ENCODE peak calls at places on chromosomes 7 and 10, in six cellular contexts. J is fibroblast of lung, M is cardiac muscle cell, X is tibial nerve, B is hepatocyte, Q is aorta. L is an unnamed sample. For H3K4me1 and H3K9me3, the result is how much of the 10 kb centered on the place peaks cover.

GRCh38 chr10:77877461-77878344 is 48.9 kb downstream of the DLG5 start:
- DNase-seq in J (peak), M (peak), X (no peak), B (peak), Q (peak), L (peak)

GRCh38 chr7:142120474-142121000 is 9.0 kb downstream of the MGAM2 start:
- DNase-seq in J (no peak), M (no peak), X (no peak), B (peak), Q (no peak), L (no peak)

GRCh38 chr7:22154130-22154529 is 202.8 kb downstream of the RAPGEF5 start:
- DNase-seq in J (peak), M (no peak), X (no peak), B (no peak), Q (no peak), L (no peak)

GRCh38 chr10:101780818-101781654 is 2.2 kb downstream of the NPM3 start:
- DNase-seq in J (peak), M (peak), X (no peak), B (peak), Q (peak), L (peak)

GRCh38 chr10:125679436-125679835 is 3.5 kb downstream of the TEX36 start:
- DNase-seq in J (no peak), M (no peak), X (no peak), B (no peak), Q (no peak), L (no peak)

GRCh38 chr7:73342645-73343044 is 14.7 kb downstream of the FKBP6 start:
- DNase-seq in J (peak), M (peak), X (peak), B (peak), Q (no peak), L (peak)

GRCh38 chr10:117596666-117597065 is 54.1 kb downstream of the EMX2 start:
- DNase-seq in J (no peak), M (no peak), X (no peak), B (peak), Q (no peak), L (no peak)

GRCh38 chr10:131636841-131637724 is 263.7 kb upstream of the PPP2R2D start:
- DNase-seq in J (no peak), M (no peak), X (no peak), B (no peak), Q (no peak), L (no peak)

GRCh38 chr7:30201161-30201666 is 66.4 kb downstream of the MTURN start:
- DNase-seq in J (no peak), M (no peak), X (no peak), B (no peak), Q (no peak), L (no peak)

GRCh38 chr7:145219461-145219860 is 383.6 kb upstream of the TPK1 start:
- DNase-seq in J (peak), M (no peak), X (no peak), B (no peak), Q (no peak), L (no peak)

GRCh38 chr10:28663576-28664368 is 13.5 kb upstream of the BAMBI start:
- DNase-seq in J (peak), M (peak), X (peak), B (peak), Q (peak), L (peak)

GRCh38 chr7:157474685-157475084 is 137.9 kb downstream of the DNAJB6 start:
- DNase-seq in J (no peak), M (no peak), X (no peak), B (no peak), Q (no peak), L (peak)

GRCh38 chr10:7484456-7485266 is 73.8 kb upstream of the SFMBT2 start:
- DNase-seq in J (no peak), M (no peak), X (no peak), B (no peak), Q (no peak), L (no peak)

GRCh38 chr10:50322075-50322474 is 70.8 kb upstream of the ASAH2 start:
- DNase-seq in J (peak), M (no peak), X (no peak), B (no peak), Q (no peak), L (peak)

DNA sequence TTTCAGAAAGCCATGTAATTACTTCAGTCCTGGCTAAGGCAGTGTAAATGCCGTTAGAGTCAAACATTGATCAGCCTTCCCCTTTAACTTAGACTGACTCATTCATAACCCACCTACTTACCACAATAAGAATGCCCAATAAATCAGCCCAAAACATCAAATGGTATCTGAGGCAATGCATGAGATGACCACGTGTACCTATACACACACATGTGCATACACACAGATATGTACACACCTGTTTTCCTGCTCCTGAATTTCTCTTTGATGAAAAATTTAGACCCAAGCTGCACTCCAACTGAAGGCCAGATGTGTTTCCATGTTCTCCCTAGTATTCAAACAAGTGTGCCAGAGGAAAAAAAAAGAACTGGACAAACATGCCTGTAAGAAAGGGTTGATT is 30.3 kb upstream of the PDE1C start:
- DNase-seq in J (no peak), M (no peak), X (no peak), B (no peak), Q (no peak), L (no peak)
- H3K4me3 ChIP-seq in J (no peak), M (no peak), X (no peak), B (no peak), Q (no peak), L (no peak)

GRCh38 chr10:17643755-17644484 is at the start of gene STAM:
- DNase-seq in J (peak), M (peak), X (peak), B (peak), Q (peak), L (peak)

GRCh38 chr10:17647316-17647715 is 3.4 kb downstream of the STAM start:
- DNase-seq in J (no peak), M (no peak), X (no peak), B (no peak), Q (peak), L (no peak)

GRCh38 chr10:17643339-17643754 is 604 bp upstream of the STAM start:
- DNase-seq in J (no peak), M (peak), X (no peak), B (peak), Q (peak), L (no peak)

GRCh38 chr10:17644485-17644964 is 574 bp downstream of the STAM start:
- DNase-seq in J (peak), M (no peak), X (no peak), B (peak), Q (no peak), L (no peak)

DNA sequence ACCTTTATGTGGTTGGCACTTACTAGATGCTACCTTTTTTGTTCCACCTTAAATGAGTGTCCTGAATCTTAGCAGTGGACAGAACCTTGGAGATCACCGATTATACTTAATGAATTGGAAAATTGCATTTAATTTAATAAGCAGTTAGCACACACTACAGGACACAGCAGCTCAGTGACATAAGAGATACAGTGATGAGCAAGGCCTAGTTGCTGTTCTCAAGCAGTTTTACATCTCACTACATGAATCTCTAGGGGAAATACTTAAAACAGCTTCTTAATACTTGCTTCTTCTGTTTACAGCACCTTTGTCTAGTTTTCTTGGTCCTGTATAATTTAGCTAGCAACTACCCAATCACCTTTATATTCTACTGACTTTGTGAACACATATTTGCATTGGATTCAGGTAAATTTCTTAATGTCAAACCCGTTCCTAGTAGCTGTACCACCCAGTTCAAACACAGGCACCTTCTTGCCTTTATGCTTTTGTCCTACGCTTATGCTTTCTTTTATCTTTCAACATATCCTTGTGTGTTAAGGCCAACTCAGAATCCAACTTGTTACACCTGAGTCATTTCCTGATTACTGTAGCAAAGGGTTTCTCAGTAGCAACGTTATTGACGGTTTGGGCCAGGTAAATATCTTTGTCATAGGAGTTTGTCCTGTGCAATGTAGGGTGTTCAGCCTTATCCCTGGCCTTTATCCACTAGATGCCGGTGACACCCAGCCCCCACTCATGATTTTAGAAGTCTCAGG is 1.8 kb downstream of the STAM start:
- DNase-seq in J (no peak), M (no peak), X (no peak), B (peak), Q (no peak), L (no peak)
- H3K4me1 ChIP-seq in J (under half), M (under half), X (under half), B (under half), Q (under half), L (under half)

GRCh38 chr10:42532996-42533395 is 105.4 kb downstream of the ZNF33B start:
- DNase-seq in J (no peak), M (no peak), X (no peak), B (no peak), Q (no peak), L (no peak)
- H3K9me3 ChIP-seq in J (under half), M (under half), X (under half), B (under half), Q (under half), L (under half)

GRCh38 chr10:26391701-26392695 is 46.1 kb upstream of the APBB1IP start:
- DNase-seq in J (no peak), M (no peak), X (no peak), B (no peak), Q (peak), L (no peak)
- H3K4me3 ChIP-seq in J (no peak), M (no peak), X (no peak), B (no peak), Q (no peak), L (no peak)

GRCh38 chr7:130368347-130368746 is 11.9 kb upstream of the CPA1 start:
- DNase-seq in J (no peak), M (no peak), X (no peak), B (no peak), Q (no peak), L (no peak)
- H3K4me1 ChIP-seq in J (under half), M (under half), X (under half), B (half or more), Q (under half), L (under half)

GRCh38 chr10:113689057-113689456 is 9.3 kb downstream of the CASP7 start:
- DNase-seq in J (no peak), M (no peak), X (no peak), B (no peak), Q (no peak), L (no peak)
- H3K9me3 ChIP-seq in J (under half), M (under half), X (under half), B (under half), Q (under half), L (under half)

L was measured in A673.